ENCODE peak calls at places on chromosomes 6 and 20, in six cellular contexts. J is foreskin fibroblast, X is GM06990, F is HFF-Myc, K is mammary epithelial cell, H is fibroblast of the aortic adventitia. A is an unnamed sample.

GRCh38 chr6:158654498-158654897 is 4.6 kb downstream of the SYTL3 start:
- DNase-seq in J (peak; percentile 78), X (no peak), F (no peak), K (peak; percentile 20), H (peak; percentile 90), A (peak; percentile 66)

GRCh38 chr20:13788167-13788834 is 3.5 kb downstream of the NDUFAF5 start:
- DNase-seq in J (peak; percentile 47), X (no peak), F (peak; percentile 39), K (peak; percentile 52), H (peak; percentile 64), A (peak; percentile 90)

GRCh38 chr6:155143610-155144106 is 120.2 kb upstream of the CLDN20 start:
- DNase-seq in J (no peak), X (no peak), F (no peak), K (no peak), H (no peak), A (peak; percentile 41)

GRCh38 chr20:44736170-44737021 is 9.3 kb upstream of the KCNK15 start:
- DNase-seq in J (peak; percentile 73), X (no peak), F (no peak), K (peak; percentile 67), H (peak; percentile 85), A (peak; percentile 93)

GRCh38 chr6:5214570-5215052 is 46.1 kb downstream of the LYRM4 start:
- DNase-seq in J (peak; percentile 56), X (peak; percentile 51), F (peak; percentile 78), K (peak; percentile 21), H (peak; percentile 55), A (peak; percentile 93)

GRCh38 chr6:54860739-54861138 is 14.2 kb downstream of the FAM83B start:
- DNase-seq in J (no peak), X (no peak), F (peak; percentile 17), K (peak; percentile 78), H (peak; percentile 2), A (peak; percentile 89)

GRCh38 chr6:150076196-150076893 is 7.4 kb upstream of the ULBP3 start:
- DNase-seq in J (no peak), X (no peak), F (no peak), K (no peak), H (no peak), A (peak; percentile 29)

GRCh38 chr20:64194269-64194668 is 30.0 kb downstream of the MYT1 start:
- DNase-seq in J (no peak), X (no peak), F (no peak), K (no peak), H (no peak), A (no peak)

GRCh38 chr20:64138276-64138815 is 25.9 kb upstream of the MYT1 start:
- DNase-seq in J (no peak), X (no peak), F (no peak), K (no peak), H (peak; percentile 12), A (no peak)

GRCh38 chr20:1269850-1270249 is 3.8 kb downstream of the SNPH start:
- DNase-seq in J (no peak), X (no peak), F (no peak), K (no peak), H (no peak), A (no peak)

GRCh38 chr20:43749734-43750294 is 23.0 kb upstream of the GTSF1L start:
- DNase-seq in J (peak; percentile 42), X (peak; percentile 85), F (no peak), K (peak; percentile 57), H (peak; percentile 40), A (peak; percentile 50)

GRCh38 chr6:137851669-137852068 is 15.4 kb upstream of the TNFAIP3 start:
- DNase-seq in J (no peak), X (no peak), F (no peak), K (peak; percentile 91), H (no peak), A (no peak)

GRCh38 chr20:22652685-22653568 is 68.6 kb upstream of the FOXA2 start:
- DNase-seq in J (no peak), X (no peak), F (no peak), K (no peak), H (no peak), A (no peak)

GRCh38 chr20:5642155-5642981 is 107.8 kb upstream of the SHLD1 start:
- DNase-seq in J (peak; percentile 44), X (no peak), F (no peak), K (peak; percentile 24), H (peak; percentile 91), A (peak; percentile 56)

GRCh38 chr6:129874837-129875236 is 13.7 kb upstream of the TMEM244 start:
- DNase-seq in J (no peak), X (no peak), F (no peak), K (no peak), H (no peak), A (no peak)

GRCh38 chr20:18267815-18268214 is 20.5 kb upstream of the ZNF133 start:
- DNase-seq in J (no peak), X (no peak), F (no peak), K (no peak), H (no peak), A (no peak)

GRCh38 chr6:111843347-111844147 is 29.7 kb downstream of the FYN start:
- DNase-seq in J (no peak), X (no peak), F (no peak), K (no peak), H (no peak), A (no peak)

GRCh38 chr6:83873869-83874268 is 14.4 kb downstream of the CYB5R4 start:
- DNase-seq in J (no peak), X (no peak), F (no peak), K (no peak), H (no peak), A (no peak)

GRCh38 chr6:88982720-88983119 is 19.3 kb upstream of the RNGTT start:
- DNase-seq in J (peak; percentile 70), X (no peak), F (peak; percentile 69), K (peak; percentile 78), H (peak; percentile 93), A (peak; percentile 85)

GRCh38 chr6:74574794-74575193 is 631.1 kb downstream of the COL12A1 start:
- DNase-seq in J (no peak), X (no peak), F (no peak), K (no peak), H (peak; percentile 15), A (peak; percentile 77)

GRCh38 chr20:33099842-33100538 is 20.5 kb downstream of the BPIFB4 start:
- DNase-seq in J (no peak), X (no peak), F (no peak), K (peak; percentile 8), H (no peak), A (no peak)

GRCh38 chr6:125869427-125869826 is 78.7 kb downstream of the NCOA7 start:
- DNase-seq in J (no peak), X (no peak), F (no peak), K (no peak), H (no peak), A (no peak)

GRCh38 chr6:126786262-126786661 is 332.2 kb upstream of the RSPO3 start:
- DNase-seq in J (no peak), X (no peak), F (peak; percentile 5), K (no peak), H (peak; percentile 45), A (no peak)

GRCh38 chr6:108113557-108114519 is 39.3 kb upstream of the OSTM1 start:
- DNase-seq in J (no peak), X (peak; percentile 24), F (no peak), K (peak; percentile 45), H (peak; percentile 75), A (peak; percentile 71)

GRCh38 chr6:108114861-108115597 is 40.5 kb upstream of the OSTM1 start:
- DNase-seq in J (peak; percentile 47), X (peak; percentile 53), F (no peak), K (peak; percentile 58), H (peak; percentile 69), A (peak; percentile 74)

GRCh38 chr6:108116424-108116780 is 41.9 kb upstream of the OSTM1 start:
- DNase-seq in J (no peak), X (no peak), F (no peak), K (no peak), H (no peak), A (no peak)

GRCh38 chr6:108116781-108117426 is 42.4 kb upstream of the OSTM1 start:
- DNase-seq in J (no peak), X (no peak), F (no peak), K (no peak), H (no peak), A (no peak)

GRCh38 chr6:108115598-108116058 is 41.1 kb upstream of the OSTM1 start:
- DNase-seq in J (no peak), X (peak; percentile 26), F (no peak), K (peak; percentile 25), H (peak; percentile 37), A (peak; percentile 48)
- TF ChIP-seq CTCF in J (peak; percentile 15), X (peak; percentile 45), F (peak; percentile 55), K (peak; percentile 64), H (peak; percentile 30), A (peak; percentile 55)

DNA sequence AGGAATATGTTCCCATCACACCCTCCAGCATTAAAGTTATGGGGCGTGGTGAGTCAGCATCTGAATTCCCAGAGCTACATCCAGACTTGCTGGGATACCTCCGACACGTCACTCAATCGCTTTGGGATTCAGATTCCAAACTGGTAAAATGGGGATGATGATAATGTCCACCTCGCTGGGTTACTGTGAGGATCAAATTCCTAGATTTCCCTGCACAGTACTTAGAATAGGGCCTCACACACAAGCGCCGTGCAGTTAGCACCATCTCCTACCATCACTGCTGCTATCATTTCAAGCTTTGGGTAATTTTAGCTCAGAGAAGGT is 107.2 kb downstream of the SULF2 start:
- DNase-seq in J (no peak), X (no peak), F (no peak), K (no peak), H (no peak), A (no peak)
- TF ChIP-seq CTCF in J (no peak), X (no peak), F (no peak), K (no peak), H (no peak), A (no peak)

DNA sequence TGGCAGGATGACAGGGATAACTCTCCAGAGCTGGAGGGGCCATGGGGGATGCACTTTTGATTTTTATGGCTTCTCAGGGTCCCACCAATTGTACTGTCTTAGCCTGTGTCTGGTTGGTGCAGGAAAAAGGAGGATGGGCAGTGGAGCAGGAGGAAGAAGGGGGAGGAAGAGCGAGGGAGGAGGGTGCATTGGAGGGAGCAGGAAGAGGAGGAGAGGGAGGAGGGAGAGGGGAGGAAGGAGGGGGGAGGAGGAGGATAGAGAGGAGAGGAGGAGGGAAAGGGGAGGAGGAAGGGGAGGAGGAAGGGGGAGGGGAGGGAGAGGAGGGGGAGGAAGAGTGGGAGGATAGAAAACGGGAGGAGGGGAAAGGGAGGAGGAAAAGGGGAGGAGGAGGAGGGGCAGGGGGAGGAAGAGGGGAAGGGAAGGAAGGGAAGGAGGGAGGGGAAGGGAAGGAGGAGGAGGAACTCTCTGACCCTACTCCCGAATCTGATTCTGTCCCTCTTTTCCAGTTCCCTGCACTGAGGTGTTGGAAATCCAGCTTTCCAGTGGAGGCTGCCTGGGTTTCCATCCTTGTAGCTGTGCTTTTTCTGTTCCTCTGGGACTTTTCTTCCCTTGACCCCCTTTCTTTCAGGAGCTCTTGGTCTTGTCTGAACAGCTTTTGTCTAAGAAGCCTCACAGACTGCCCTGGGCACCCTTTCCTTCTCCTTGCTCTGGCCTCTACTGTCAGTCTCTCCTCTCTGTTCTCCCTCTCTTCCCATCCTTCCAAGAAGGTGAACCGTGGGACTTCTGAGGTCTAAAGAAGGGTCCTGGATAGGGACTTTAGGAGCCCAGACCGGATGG is 149.4 kb downstream of the DHX35 start:
- DNase-seq in J (no peak), X (no peak), F (no peak), K (no peak), H (no peak), A (no peak)
- TF ChIP-seq CTCF in J (no peak), X (no peak), F (no peak), K (no peak), H (no peak), A (no peak)

DNA sequence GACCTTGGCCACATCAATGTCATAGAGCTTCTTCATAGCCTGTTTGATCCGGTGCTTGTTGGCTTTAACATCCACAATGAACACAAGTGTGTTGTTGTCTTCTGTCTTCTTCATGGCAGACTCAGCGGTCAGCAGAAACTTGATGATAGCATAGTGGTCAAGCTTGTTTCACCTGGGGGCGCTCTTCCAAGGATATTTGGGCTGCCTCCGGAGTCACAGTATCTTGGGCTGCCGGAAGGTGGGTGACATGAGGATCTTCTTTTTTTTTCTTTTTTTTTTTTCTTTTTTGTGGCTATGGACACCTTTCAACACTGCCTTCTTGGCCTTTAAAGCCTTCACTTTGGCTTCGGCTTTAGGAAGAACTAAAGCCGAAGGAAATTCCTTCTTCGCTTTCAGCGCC is 244.6 kb downstream of the GJA1 start:
- DNase-seq in J (no peak), X (no peak), F (no peak), K (no peak), H (no peak), A (no peak)
- TF ChIP-seq CTCF in J (no peak), X (no peak), F (no peak), K (no peak), H (no peak), A (no peak)

A was measured in choroid plexus epithelial cell.